ENCODE peak calls at places on chromosomes 4 and X, in six cellular contexts. Y is aorta; V is glutamatergic neuron; Q is stimulated activated CD8-positive, alpha-beta memory T cell treated with anti-CD3 and anti-CD28 coated beads, Interleukin-2, amount 100 ng/mL, for 48 hours; W is suprapubic skin; E is WTC11. B is an unnamed sample.

GRCh38 chrX:132732236-132732635 is 226.2 kb downstream of the HS6ST2 start:
- DNase-seq in Y (no peak), V (no peak), Q (no peak), W (no peak), E (no peak), B (no peak)

GRCh38 chr4:170682511-170682910 is 592.8 kb upstream of the AADAT start:
- DNase-seq in Y (no peak), V (no peak), Q (no peak), W (no peak), E (no peak), B (peak)

GRCh38 chr4:94135701-94136100 is 72.0 kb upstream of the SMARCAD1 start:
- DNase-seq in Y (no peak), V (no peak), Q (no peak), W (no peak), E (no peak), B (no peak)

GRCh38 chr4:102344520-102344954 is 745 bp downstream of the SLC39A8 start:
- DNase-seq in Y (peak), V (peak), Q (peak), W (peak), E (peak), B (peak)

GRCh38 chr4:148376151-148376550 is 66.1 kb downstream of the NR3C2 start:
- DNase-seq in Y (no peak), V (no peak), Q (no peak), W (no peak), E (no peak), B (no peak)

GRCh38 chr4:176422511-176422910 is 102.7 kb downstream of the SPCS3 start:
- DNase-seq in Y (no peak), V (no peak), Q (no peak), W (no peak), E (no peak), B (peak)

GRCh38 chr4:47531241-47531953 is 46.3 kb downstream of the ATP10D start:
- DNase-seq in Y (no peak), V (no peak), Q (peak), W (no peak), E (no peak), B (peak)

GRCh38 chr4:5142726-5143125 is 91.4 kb downstream of the STK32B start:
- DNase-seq in Y (no peak), V (no peak), Q (no peak), W (no peak), E (peak), B (peak)

GRCh38 chr4:109429545-109429944 is 4.1 kb upstream of the SEC24B start:
- DNase-seq in Y (no peak), V (no peak), Q (no peak), W (no peak), E (no peak), B (no peak)

GRCh38 chr4:100146756-100147155 is 43.5 kb downstream of the DDIT4L start:
- DNase-seq in Y (no peak), V (no peak), Q (no peak), W (no peak), E (no peak), B (no peak)

GRCh38 chrX:39253551-39253950 is 452.3 kb downstream of the MID1IP1 start:
- DNase-seq in Y (no peak), V (no peak), Q (no peak), W (no peak), E (no peak), B (no peak)

GRCh38 chr4:8655411-8656184 is 63.0 kb downstream of the CPZ start:
- DNase-seq in Y (no peak), V (no peak), Q (no peak), W (peak), E (no peak), B (no peak)

GRCh38 chr4:115279300-115279699 is 165.9 kb upstream of the NDST4 start:
- DNase-seq in Y (no peak), V (no peak), Q (no peak), W (no peak), E (no peak), B (no peak)

GRCh38 chr4:47483722-47484121 is 1.4 kb upstream of the ATP10D start:
- DNase-seq in Y (no peak), V (no peak), Q (no peak), W (no peak), E (no peak), B (no peak)

GRCh38 chr4:168076989-168077725 is 15.2 kb upstream of the ANXA10 start:
- DNase-seq in Y (no peak), V (peak), Q (peak), W (no peak), E (peak), B (peak)

GRCh38 chr4:73864365-73864764 is 4.8 kb upstream of the CXCL1 start:
- DNase-seq in Y (no peak), V (no peak), Q (no peak), W (no peak), E (peak), B (peak)

GRCh38 chr4:78581626-78582025 is 30.1 kb downstream of the ANXA3 start:
- DNase-seq in Y (no peak), V (no peak), Q (no peak), W (no peak), E (no peak), B (no peak)

GRCh38 chrX:23773601-23774175 is 9.3 kb upstream of the SAT1 start:
- DNase-seq in Y (no peak), V (no peak), Q (no peak), W (no peak), E (no peak), B (no peak)

GRCh38 chr4:27007507-27007906 is 146.9 kb downstream of the STIM2 start:
- DNase-seq in Y (no peak), V (no peak), Q (no peak), W (no peak), E (no peak), B (no peak)

GRCh38 chr4:148857234-148857972 is 415.2 kb upstream of the NR3C2 start:
- DNase-seq in Y (no peak), V (no peak), Q (no peak), W (no peak), E (no peak), B (no peak)

GRCh38 chr4:128917781-128918180 is 108.3 kb downstream of the JADE1 start:
- DNase-seq in Y (no peak), V (no peak), Q (no peak), W (no peak), E (no peak), B (no peak)

GRCh38 chr4:57605374-57605773 is 495.2 kb upstream of the IGFBP7 start:
- DNase-seq in Y (no peak), V (no peak), Q (no peak), W (no peak), E (no peak), B (no peak)